ENCODE peak calls at places on chromosomes 5 and 9, in four cellular contexts. Q, U, H and M are unnamed samples.

GRCh38 chr9:124673063-124673462 is 98.0 kb downstream of the NR6A1 start:
- DNase-seq in Q (no peak), U (no peak), H (no peak), M (no peak)

GRCh38 chr9:109451311-109452025 is 46.6 kb downstream of the PTPN3 start:
- DNase-seq in Q (no peak), U (no peak), H (no peak), M (no peak)

GRCh38 chr9:93134740-93135444 is 841 bp upstream of the NINJ1 start:
- DNase-seq in Q (peak), U (peak), H (no peak), M (no peak)

GRCh38 chr5:127892467-127893207 is 189.4 kb downstream of the CCDC192 start:
- DNase-seq in Q (peak), U (no peak), H (no peak), M (no peak)

GRCh38 chr9:81776834-81777233 is 87.5 kb upstream of the TLE1 start:
- DNase-seq in Q (no peak), U (peak), H (peak), M (no peak)

GRCh38 chr9:13143281-13143680 is 136.2 kb downstream of the MPDZ start:
- DNase-seq in Q (no peak), U (no peak), H (no peak), M (no peak)

GRCh38 chr9:88072831-88073365 is 65.4 kb downstream of the SPATA31C2 start:
- DNase-seq in Q (no peak), U (no peak), H (no peak), M (no peak)

GRCh38 chr9:91078041-91078441 is 276.4 kb downstream of the SYK start:
- DNase-seq in Q (no peak), U (no peak), H (no peak), M (no peak)

GRCh38 chr5:133314086-133314485 is 262.3 kb downstream of the HSPA4 start:
- DNase-seq in Q (no peak), U (no peak), H (no peak), M (no peak)

GRCh38 chr5:154157483-154158378 is 32.8 kb upstream of the GALNT10 start:
- DNase-seq in Q (no peak), U (no peak), H (peak), M (no peak)

GRCh38 chr5:68661237-68661636 is 432.6 kb upstream of the SLC30A5 start:
- DNase-seq in Q (peak), U (no peak), H (peak), M (no peak)

GRCh38 chr9:16598316-16598715 is 272.2 kb downstream of the BNC2 start:
- DNase-seq in Q (peak), U (no peak), H (no peak), M (no peak)

GRCh38 chr9:4741365-4742031 is 496 bp upstream of the AK3 start:
- DNase-seq in Q (no peak), U (peak), H (peak), M (no peak)
- TF ChIP-seq POLR2A in Q (no peak), U (no peak), H (no peak), M (no peak)

GRCh38 chr5:81969912-81970311 is 1.9 kb upstream of the ATG10 start:
- DNase-seq in Q (no peak), U (no peak), H (no peak), M (no peak)

GRCh38 chr5:81969226-81969625 is 2.6 kb upstream of the ATG10 start:
- DNase-seq in Q (no peak), U (no peak), H (no peak), M (no peak)

GRCh38 chr5:81972496-81972791 is 621 bp downstream of the ATG10 start:
- DNase-seq in Q (no peak), U (no peak), H (no peak), M (no peak)

GRCh38 chr5:81971086-81971693 is 633 bp upstream of the ATG10 start:
- DNase-seq in Q (peak), U (no peak), H (peak), M (peak)

DNA sequence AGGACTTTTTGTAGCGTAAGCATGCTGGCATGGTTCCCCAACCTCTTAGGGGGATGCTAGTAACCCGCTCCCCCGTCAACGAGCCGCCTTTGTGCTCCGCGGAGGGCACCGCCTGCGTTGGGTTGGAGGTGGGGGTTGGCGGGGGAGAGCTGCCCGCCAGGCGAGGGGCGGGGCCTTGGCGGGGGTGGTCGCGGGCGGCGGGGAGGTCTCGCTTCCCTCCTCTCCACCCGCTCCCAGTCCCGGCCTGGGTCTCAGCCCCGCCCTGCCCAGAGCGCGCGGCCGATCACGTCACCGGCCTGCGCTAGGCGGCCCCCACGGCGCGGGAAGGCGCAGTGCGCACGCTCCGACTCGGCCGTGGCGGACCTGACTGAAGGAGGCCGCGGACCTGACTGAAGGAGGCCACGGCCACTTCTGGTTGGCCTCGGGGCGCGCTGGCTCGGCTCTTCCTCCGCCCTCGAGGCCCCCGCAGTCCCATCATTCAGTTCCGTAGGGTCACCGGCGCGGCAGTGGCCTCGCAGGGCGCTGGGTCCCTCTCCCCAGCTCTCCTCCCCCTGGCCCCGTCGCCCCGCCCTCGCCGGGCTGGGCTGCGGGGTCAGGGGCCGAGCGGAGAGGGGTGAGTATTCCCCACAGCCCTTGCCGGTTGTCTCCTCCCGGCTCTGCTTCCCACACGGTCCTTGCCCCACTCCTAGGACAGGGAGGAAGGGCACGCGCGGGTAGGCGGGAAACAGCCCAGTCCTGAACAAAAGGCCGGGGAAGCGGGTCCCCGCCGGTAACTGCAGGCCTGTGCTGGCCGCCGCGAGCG is at the start of gene ATG10:
- DNase-seq in Q (peak), U (peak), H (peak), M (peak)
- TF ChIP-seq POLR2A in Q (peak), U (peak), H (peak), M (peak)

GRCh38 chr5:134738133-134738962 is at the start of gene CAMLG:
- DNase-seq in Q (peak), U (peak), H (peak), M (peak)
- TF ChIP-seq POLR2A in Q (peak), U (peak), H (peak), M (peak)

GRCh38 chr5:151155777-151156731 is 1.5 kb downstream of the ANXA6 start:
- DNase-seq in Q (peak), U (peak), H (peak), M (peak)
- TF ChIP-seq POLR2A in Q (no peak), U (no peak), H (no peak), M (no peak)

GRCh38 chr5:149452007-149452664 is 73.0 kb upstream of the IL17B start:
- DNase-seq in Q (peak), U (peak), H (peak), M (no peak)
- TF ChIP-seq POLR2A in Q (no peak), U (no peak), H (no peak), M (peak)

GRCh38 chr5:424259-425110 is 18.5 kb upstream of the EXOC3 start:
- DNase-seq in Q (peak), U (no peak), H (no peak), M (no peak)
- TF ChIP-seq POLR2A in Q (no peak), U (no peak), H (no peak), M (no peak)

GRCh38 chr5:177592905-177593304 is 902 bp downstream of the TMED9 start:
- DNase-seq in Q (no peak), U (no peak), H (no peak), M (no peak)

GRCh38 chr5:177590406-177590805 is 1.6 kb upstream of the TMED9 start:
- DNase-seq in Q (no peak), U (no peak), H (no peak), M (no peak)

GRCh38 chr5:177591690-177592009 is 353 bp upstream of the TMED9 start:
- DNase-seq in Q (no peak), U (no peak), H (no peak), M (no peak)

GRCh38 chr5:177593511-177593910 is 1.5 kb downstream of the TMED9 start:
- DNase-seq in Q (no peak), U (no peak), H (no peak), M (no peak)

GRCh38 chr5:177592010-177592834 is at the start of gene TMED9:
- DNase-seq in Q (peak), U (peak), H (peak), M (peak)
- TF ChIP-seq POLR2A in Q (peak), U (peak), H (peak), M (peak)

GRCh38 chr9:130444565-130445221 is at the start of gene ASS1:
- DNase-seq in Q (no peak), U (peak), H (peak), M (no peak)
- TF ChIP-seq POLR2A in Q (no peak), U (peak), H (no peak), M (no peak)